ENCODE peak calls at places on chromosome 9, in five cellular contexts. One of them, this sample, is unnamed.

GRCh38 chr9:85527331-85528015 is 214.3 kb downstream of the AGTPBP1 start:
- ATAC-seq in right cardiac atrium: no peak
- ATAC-seq in naive thymus-derived CD8-positive, alpha-beta T cell: no peak
- ATAC-seq in psoas muscle: no peak
- ATAC-seq in activated T-helper 17 cell treated with anti-CD3 and anti-CD28 coated beads, Interleukin-2, amount 50 U/mL, for 72 hours: no peak
- ATAC-seq in this sample: no peak

GRCh38 chr9:134662143-134662876 is 20.7 kb downstream of the COL5A1 start:
- ATAC-seq in right cardiac atrium: peak
- ATAC-seq in naive thymus-derived CD8-positive, alpha-beta T cell: no peak
- ATAC-seq in psoas muscle: peak
- ATAC-seq in activated T-helper 17 cell treated with anti-CD3 and anti-CD28 coated beads, Interleukin-2, amount 50 U/mL, for 72 hours: no peak
- ATAC-seq in this sample: no peak

GRCh38 chr9:21228122-21228521 is at the start of gene IFNA17:
- ATAC-seq in right cardiac atrium: no peak
- ATAC-seq in naive thymus-derived CD8-positive, alpha-beta T cell: no peak
- ATAC-seq in psoas muscle: no peak
- ATAC-seq in activated T-helper 17 cell treated with anti-CD3 and anti-CD28 coated beads, Interleukin-2, amount 50 U/mL, for 72 hours: no peak
- ATAC-seq in this sample: no peak

GRCh38 chr9:112861638-112862555 is 28.8 kb downstream of the SLC46A2 start:
- ATAC-seq in right cardiac atrium: peak
- ATAC-seq in naive thymus-derived CD8-positive, alpha-beta T cell: no peak
- ATAC-seq in psoas muscle: peak
- ATAC-seq in activated T-helper 17 cell treated with anti-CD3 and anti-CD28 coated beads, Interleukin-2, amount 50 U/mL, for 72 hours: no peak
- ATAC-seq in this sample: no peak

GRCh38 chr9:73118898-73119554 is 32.6 kb upstream of the ANXA1 start:
- ATAC-seq in right cardiac atrium: no peak
- ATAC-seq in naive thymus-derived CD8-positive, alpha-beta T cell: no peak
- ATAC-seq in psoas muscle: no peak
- ATAC-seq in activated T-helper 17 cell treated with anti-CD3 and anti-CD28 coated beads, Interleukin-2, amount 50 U/mL, for 72 hours: no peak
- ATAC-seq in this sample: no peak

GRCh38 chr9:75108571-75108970 is 20.3 kb downstream of the OSTF1 start:
- ATAC-seq in right cardiac atrium: peak
- ATAC-seq in naive thymus-derived CD8-positive, alpha-beta T cell: no peak
- ATAC-seq in psoas muscle: peak
- ATAC-seq in activated T-helper 17 cell treated with anti-CD3 and anti-CD28 coated beads, Interleukin-2, amount 50 U/mL, for 72 hours: peak
- ATAC-seq in this sample: no peak

GRCh38 chr9:114375386-114375785 is 12.4 kb downstream of the AKNA start:
- ATAC-seq in right cardiac atrium: no peak
- ATAC-seq in naive thymus-derived CD8-positive, alpha-beta T cell: no peak
- ATAC-seq in psoas muscle: no peak
- ATAC-seq in activated T-helper 17 cell treated with anti-CD3 and anti-CD28 coated beads, Interleukin-2, amount 50 U/mL, for 72 hours: no peak
- ATAC-seq in this sample: no peak

GRCh38 chr9:102434545-102434944 is 560.6 kb upstream of the CYLC2 start:
- ATAC-seq in right cardiac atrium: no peak
- ATAC-seq in naive thymus-derived CD8-positive, alpha-beta T cell: no peak
- ATAC-seq in psoas muscle: no peak
- ATAC-seq in activated T-helper 17 cell treated with anti-CD3 and anti-CD28 coated beads, Interleukin-2, amount 50 U/mL, for 72 hours: no peak
- ATAC-seq in this sample: no peak

GRCh38 chr9:114386886-114387677 is 700 bp downstream of the AKNA start:
- ATAC-seq in right cardiac atrium: peak
- ATAC-seq in naive thymus-derived CD8-positive, alpha-beta T cell: no peak
- ATAC-seq in psoas muscle: peak
- ATAC-seq in activated T-helper 17 cell treated with anti-CD3 and anti-CD28 coated beads, Interleukin-2, amount 50 U/mL, for 72 hours: no peak
- ATAC-seq in this sample: no peak

GRCh38 chr9:135973276-135974219 is 12.4 kb upstream of the UBAC1 start:
- ATAC-seq in right cardiac atrium: peak
- ATAC-seq in naive thymus-derived CD8-positive, alpha-beta T cell: no peak
- ATAC-seq in psoas muscle: no peak
- ATAC-seq in activated T-helper 17 cell treated with anti-CD3 and anti-CD28 coated beads, Interleukin-2, amount 50 U/mL, for 72 hours: no peak
- ATAC-seq in this sample: no peak

GRCh38 chr9:14212697-14213420 is 101.1 kb downstream of the NFIB start:
- ATAC-seq in right cardiac atrium: no peak
- ATAC-seq in naive thymus-derived CD8-positive, alpha-beta T cell: no peak
- ATAC-seq in psoas muscle: peak
- ATAC-seq in activated T-helper 17 cell treated with anti-CD3 and anti-CD28 coated beads, Interleukin-2, amount 50 U/mL, for 72 hours: no peak
- ATAC-seq in this sample: no peak

GRCh38 chr9:21831841-21832509 is 29.5 kb downstream of the MTAP start:
- ATAC-seq in right cardiac atrium: peak
- ATAC-seq in naive thymus-derived CD8-positive, alpha-beta T cell: no peak
- ATAC-seq in psoas muscle: peak
- ATAC-seq in activated T-helper 17 cell treated with anti-CD3 and anti-CD28 coated beads, Interleukin-2, amount 50 U/mL, for 72 hours: peak
- ATAC-seq in this sample: peak

GRCh38 chr9:37363124-37363523 is 59.4 kb upstream of the GRHPR start:
- ATAC-seq in right cardiac atrium: no peak
- ATAC-seq in naive thymus-derived CD8-positive, alpha-beta T cell: no peak
- ATAC-seq in psoas muscle: no peak
- ATAC-seq in activated T-helper 17 cell treated with anti-CD3 and anti-CD28 coated beads, Interleukin-2, amount 50 U/mL, for 72 hours: no peak
- ATAC-seq in this sample: no peak

GRCh38 chr9:125399165-125399564 is 137.5 kb downstream of the GAPVD1 start:
- ATAC-seq in right cardiac atrium: no peak
- ATAC-seq in naive thymus-derived CD8-positive, alpha-beta T cell: no peak
- ATAC-seq in psoas muscle: no peak
- ATAC-seq in activated T-helper 17 cell treated with anti-CD3 and anti-CD28 coated beads, Interleukin-2, amount 50 U/mL, for 72 hours: no peak
- ATAC-seq in this sample: no peak

GRCh38 chr9:84723426-84723825 is 53.9 kb downstream of the NTRK2 start:
- ATAC-seq in right cardiac atrium: no peak
- ATAC-seq in naive thymus-derived CD8-positive, alpha-beta T cell: no peak
- ATAC-seq in psoas muscle: no peak
- ATAC-seq in activated T-helper 17 cell treated with anti-CD3 and anti-CD28 coated beads, Interleukin-2, amount 50 U/mL, for 72 hours: no peak
- ATAC-seq in this sample: no peak

GRCh38 chr9:35980289-35981011 is 22.5 kb upstream of the OR2S2 start:
- ATAC-seq in right cardiac atrium: no peak
- ATAC-seq in naive thymus-derived CD8-positive, alpha-beta T cell: no peak
- ATAC-seq in psoas muscle: no peak
- ATAC-seq in activated T-helper 17 cell treated with anti-CD3 and anti-CD28 coated beads, Interleukin-2, amount 50 U/mL, for 72 hours: no peak
- ATAC-seq in this sample: no peak

GRCh38 chr9:126719677-126720435 is 85.0 kb upstream of the ZBTB43 start:
- ATAC-seq in right cardiac atrium: peak
- ATAC-seq in naive thymus-derived CD8-positive, alpha-beta T cell: peak
- ATAC-seq in psoas muscle: peak
- ATAC-seq in activated T-helper 17 cell treated with anti-CD3 and anti-CD28 coated beads, Interleukin-2, amount 50 U/mL, for 72 hours: peak
- ATAC-seq in this sample: peak

GRCh38 chr9:90003046-90003355 is 398.2 kb downstream of the GADD45G start:
- ATAC-seq in right cardiac atrium: peak
- ATAC-seq in naive thymus-derived CD8-positive, alpha-beta T cell: no peak
- ATAC-seq in psoas muscle: peak
- ATAC-seq in activated T-helper 17 cell treated with anti-CD3 and anti-CD28 coated beads, Interleukin-2, amount 50 U/mL, for 72 hours: no peak
- ATAC-seq in this sample: no peak

GRCh38 chr9:92404437-92404836 is at the start of gene OGN:
- ATAC-seq in right cardiac atrium: no peak
- ATAC-seq in naive thymus-derived CD8-positive, alpha-beta T cell: no peak
- ATAC-seq in psoas muscle: no peak
- ATAC-seq in activated T-helper 17 cell treated with anti-CD3 and anti-CD28 coated beads, Interleukin-2, amount 50 U/mL, for 72 hours: no peak
- ATAC-seq in this sample: no peak

GRCh38 chr9:129524848-129525345 is 96.0 kb downstream of the C9orf50 start:
- ATAC-seq in right cardiac atrium: no peak
- ATAC-seq in naive thymus-derived CD8-positive, alpha-beta T cell: no peak
- ATAC-seq in psoas muscle: no peak
- ATAC-seq in activated T-helper 17 cell treated with anti-CD3 and anti-CD28 coated beads, Interleukin-2, amount 50 U/mL, for 72 hours: no peak
- ATAC-seq in this sample: no peak

GRCh38 chr9:34443533-34443932 is 14.8 kb downstream of the FAM219A start:
- ATAC-seq in right cardiac atrium: no peak
- ATAC-seq in naive thymus-derived CD8-positive, alpha-beta T cell: no peak
- ATAC-seq in psoas muscle: no peak
- ATAC-seq in activated T-helper 17 cell treated with anti-CD3 and anti-CD28 coated beads, Interleukin-2, amount 50 U/mL, for 72 hours: no peak
- ATAC-seq in this sample: no peak

GRCh38 chr9:4228606-4229005 is 71.3 kb downstream of the GLIS3 start:
- ATAC-seq in right cardiac atrium: peak
- ATAC-seq in naive thymus-derived CD8-positive, alpha-beta T cell: peak
- ATAC-seq in psoas muscle: peak
- ATAC-seq in activated T-helper 17 cell treated with anti-CD3 and anti-CD28 coated beads, Interleukin-2, amount 50 U/mL, for 72 hours: no peak
- ATAC-seq in this sample: no peak

GRCh38 chr9:92512622-92513021 is 23.2 kb downstream of the ECM2 start:
- ATAC-seq in right cardiac atrium: no peak
- ATAC-seq in naive thymus-derived CD8-positive, alpha-beta T cell: no peak
- ATAC-seq in psoas muscle: no peak
- ATAC-seq in activated T-helper 17 cell treated with anti-CD3 and anti-CD28 coated beads, Interleukin-2, amount 50 U/mL, for 72 hours: no peak
- ATAC-seq in this sample: peak

GRCh38 chr9:89522261-89522978 is 24.5 kb upstream of the SEMA4D start:
- ATAC-seq in right cardiac atrium: no peak
- ATAC-seq in naive thymus-derived CD8-positive, alpha-beta T cell: peak
- ATAC-seq in psoas muscle: no peak
- ATAC-seq in activated T-helper 17 cell treated with anti-CD3 and anti-CD28 coated beads, Interleukin-2, amount 50 U/mL, for 72 hours: peak
- ATAC-seq in this sample: peak

GRCh38 chr9:21624675-21625477 is 142.8 kb upstream of the IFNE start:
- ATAC-seq in right cardiac atrium: no peak
- ATAC-seq in naive thymus-derived CD8-positive, alpha-beta T cell: no peak
- ATAC-seq in psoas muscle: no peak
- ATAC-seq in activated T-helper 17 cell treated with anti-CD3 and anti-CD28 coated beads, Interleukin-2, amount 50 U/mL, for 72 hours: peak
- ATAC-seq in this sample: no peak

GRCh38 chr9:127444921-127445850 is 6.0 kb downstream of the RPL12 start:
- ATAC-seq in right cardiac atrium: no peak
- ATAC-seq in naive thymus-derived CD8-positive, alpha-beta T cell: no peak
- ATAC-seq in psoas muscle: peak
- ATAC-seq in activated T-helper 17 cell treated with anti-CD3 and anti-CD28 coated beads, Interleukin-2, amount 50 U/mL, for 72 hours: no peak
- ATAC-seq in this sample: no peak

GRCh38 chr9:94014066-94014654 is 59.0 kb upstream of the BARX1 start:
- ATAC-seq in right cardiac atrium: no peak
- ATAC-seq in naive thymus-derived CD8-positive, alpha-beta T cell: no peak
- ATAC-seq in psoas muscle: peak
- ATAC-seq in activated T-helper 17 cell treated with anti-CD3 and anti-CD28 coated beads, Interleukin-2, amount 50 U/mL, for 72 hours: no peak
- ATAC-seq in this sample: no peak

GRCh38 chr9:136196465-136197371 is 8.2 kb downstream of the LHX3 start:
- ATAC-seq in right cardiac atrium: no peak
- ATAC-seq in naive thymus-derived CD8-positive, alpha-beta T cell: no peak
- ATAC-seq in psoas muscle: no peak
- ATAC-seq in activated T-helper 17 cell treated with anti-CD3 and anti-CD28 coated beads, Interleukin-2, amount 50 U/mL, for 72 hours: no peak
- ATAC-seq in this sample: peak

GRCh38 chr9:68933434-68934318 is 80.2 kb downstream of the PRKACG start:
- ATAC-seq in right cardiac atrium: no peak
- ATAC-seq in naive thymus-derived CD8-positive, alpha-beta T cell: no peak
- ATAC-seq in psoas muscle: no peak
- ATAC-seq in activated T-helper 17 cell treated with anti-CD3 and anti-CD28 coated beads, Interleukin-2, amount 50 U/mL, for 72 hours: no peak
- ATAC-seq in this sample: peak

GRCh38 chr9:131275332-131276106 is 791 bp downstream of the FAM78A start:
- ATAC-seq in right cardiac atrium: peak
- ATAC-seq in naive thymus-derived CD8-positive, alpha-beta T cell: no peak
- ATAC-seq in psoas muscle: peak
- ATAC-seq in activated T-helper 17 cell treated with anti-CD3 and anti-CD28 coated beads, Interleukin-2, amount 50 U/mL, for 72 hours: peak
- ATAC-seq in this sample: peak

GRCh38 chr9:101254733-101255473 is 129.9 kb downstream of the BAAT start:
- ATAC-seq in right cardiac atrium: no peak
- ATAC-seq in naive thymus-derived CD8-positive, alpha-beta T cell: no peak
- ATAC-seq in psoas muscle: no peak
- ATAC-seq in activated T-helper 17 cell treated with anti-CD3 and anti-CD28 coated beads, Interleukin-2, amount 50 U/mL, for 72 hours: no peak
- ATAC-seq in this sample: no peak

GRCh38 chr9:34611251-34611810 is 566 bp downstream of the RPP25L start:
- ATAC-seq in right cardiac atrium: peak
- ATAC-seq in naive thymus-derived CD8-positive, alpha-beta T cell: peak
- ATAC-seq in psoas muscle: peak
- ATAC-seq in activated T-helper 17 cell treated with anti-CD3 and anti-CD28 coated beads, Interleukin-2, amount 50 U/mL, for 72 hours: peak
- ATAC-seq in this sample: peak

GRCh38 chr9:93132946-93133640 is 958 bp downstream of the NINJ1 start:
- ATAC-seq in right cardiac atrium: peak
- ATAC-seq in naive thymus-derived CD8-positive, alpha-beta T cell: peak
- ATAC-seq in psoas muscle: peak
- ATAC-seq in activated T-helper 17 cell treated with anti-CD3 and anti-CD28 coated beads, Interleukin-2, amount 50 U/mL, for 72 hours: no peak
- ATAC-seq in this sample: no peak

GRCh38 chr9:14769235-14769580 is 46.7 kb upstream of the CER1 start:
- ATAC-seq in right cardiac atrium: peak
- ATAC-seq in naive thymus-derived CD8-positive, alpha-beta T cell: no peak
- ATAC-seq in psoas muscle: peak
- ATAC-seq in activated T-helper 17 cell treated with anti-CD3 and anti-CD28 coated beads, Interleukin-2, amount 50 U/mL, for 72 hours: no peak
- ATAC-seq in this sample: no peak

GRCh38 chr9:9973062-9973461 is 639.7 kb downstream of the PTPRD start:
- ATAC-seq in right cardiac atrium: no peak
- ATAC-seq in naive thymus-derived CD8-positive, alpha-beta T cell: no peak
- ATAC-seq in psoas muscle: no peak
- ATAC-seq in activated T-helper 17 cell treated with anti-CD3 and anti-CD28 coated beads, Interleukin-2, amount 50 U/mL, for 72 hours: no peak
- ATAC-seq in this sample: no peak

GRCh38 chr9:121744687-121745395 is 93.4 kb downstream of the DAB2IP start:
- ATAC-seq in right cardiac atrium: no peak
- ATAC-seq in naive thymus-derived CD8-positive, alpha-beta T cell: no peak
- ATAC-seq in psoas muscle: no peak
- ATAC-seq in activated T-helper 17 cell treated with anti-CD3 and anti-CD28 coated beads, Interleukin-2, amount 50 U/mL, for 72 hours: no peak
- ATAC-seq in this sample: no peak

GRCh38 chr9:12640021-12640587 is 53.1 kb upstream of the TYRP1 start:
- ATAC-seq in right cardiac atrium: peak
- ATAC-seq in naive thymus-derived CD8-positive, alpha-beta T cell: no peak
- ATAC-seq in psoas muscle: peak
- ATAC-seq in activated T-helper 17 cell treated with anti-CD3 and anti-CD28 coated beads, Interleukin-2, amount 50 U/mL, for 72 hours: no peak
- ATAC-seq in this sample: no peak

GRCh38 chr9:37436540-37436939 is 14.0 kb downstream of the GRHPR start:
- ATAC-seq in right cardiac atrium: peak
- ATAC-seq in naive thymus-derived CD8-positive, alpha-beta T cell: no peak
- ATAC-seq in psoas muscle: no peak
- ATAC-seq in activated T-helper 17 cell treated with anti-CD3 and anti-CD28 coated beads, Interleukin-2, amount 50 U/mL, for 72 hours: no peak
- ATAC-seq in this sample: no peak

GRCh38 chr9:98409637-98410173 is 154.3 kb upstream of the TBC1D2 start:
- ATAC-seq in right cardiac atrium: no peak
- ATAC-seq in naive thymus-derived CD8-positive, alpha-beta T cell: no peak
- ATAC-seq in psoas muscle: no peak
- ATAC-seq in activated T-helper 17 cell treated with anti-CD3 and anti-CD28 coated beads, Interleukin-2, amount 50 U/mL, for 72 hours: no peak
- ATAC-seq in this sample: peak

This sample was measured in stimulated activated memory B cell treated with anti-CD40 and anti-IgM and Interleukin-4, amounts not matched to agents 10 μg/mL and 1 μg/mL and 100 μg/mL, for 72 hours.